ENCODE peak calls at places on chromosomes 3 and 15, in seven cellular contexts. N, T, D, K, O, X and P are unnamed samples.

GRCh38 chr15:57549935-57550334 is 41.8 kb upstream of the MYZAP start:
- DNase-seq in N (no peak), T (no peak), D (no peak), K (no peak), O (no peak), X (no peak), P (no peak)

GRCh38 chr15:59401810-59402569 is 29.3 kb upstream of the MYO1E start:
- DNase-seq in N (no peak), T (no peak), D (no peak), K (no peak), O (no peak), X (no peak), P (no peak)

GRCh38 chr3:7307410-7307809 is 446.5 kb downstream of the GRM7 start:
- DNase-seq in N (no peak), T (no peak), D (no peak), K (no peak), O (no peak), X (no peak), P (peak; percentile 19)

GRCh38 chr3:131725414-131725813 is 222.6 kb upstream of the MRPL3 start:
- DNase-seq in N (no peak), T (no peak), D (no peak), K (no peak), O (no peak), X (no peak), P (no peak)

GRCh38 chr15:76155742-76156141 is 96.0 kb downstream of the TMEM266 start:
- DNase-seq in N (no peak), T (no peak), D (peak; percentile 23), K (no peak), O (peak; percentile 93), X (no peak), P (no peak)

GRCh38 chr3:12507871-12508281 is 23.6 kb downstream of the TSEN2 start:
- DNase-seq in N (no peak), T (no peak), D (no peak), K (no peak), O (no peak), X (peak; percentile 76), P (no peak)

GRCh38 chr3:37494206-37494605 is 319.8 kb upstream of the LRRFIP2 start:
- DNase-seq in N (no peak), T (no peak), D (no peak), K (no peak), O (no peak), X (no peak), P (no peak)

GRCh38 chr15:78195735-78196201 is 38.6 kb downstream of the ACSBG1 start:
- DNase-seq in N (peak; percentile 65), T (peak; percentile 69), D (peak; percentile 54), K (peak; percentile 57), O (no peak), X (peak; percentile 50), P (no peak)

GRCh38 chr3:43534676-43535075 is 87.1 kb downstream of the ANO10 start:
- DNase-seq in N (no peak), T (no peak), D (no peak), K (no peak), O (no peak), X (no peak), P (no peak)

GRCh38 chr15:93121089-93121488 is 32.1 kb upstream of the RGMA start:
- DNase-seq in N (no peak), T (no peak), D (no peak), K (no peak), O (no peak), X (peak; percentile 8), P (no peak)

GRCh38 chr3:134300520-134300919 is 49.9 kb upstream of the RYK start:
- DNase-seq in N (no peak), T (no peak), D (no peak), K (no peak), O (no peak), X (no peak), P (no peak)

GRCh38 chr3:95453242-95453641 is 1361.2 kb upstream of the EPHA6 start:
- DNase-seq in N (no peak), T (no peak), D (no peak), K (no peak), O (no peak), X (no peak), P (no peak)

GRCh38 chr3:158097571-158098553 is 8.4 kb downstream of the SHOX2 start:
- DNase-seq in N (peak; percentile 84), T (peak; percentile 94), D (peak; percentile 77), K (peak; percentile 81), O (no peak), X (peak; percentile 74), P (no peak)

GRCh38 chr15:100718075-100718980 is 115.9 kb downstream of the ASB7 start:
- DNase-seq in N (no peak), T (no peak), D (no peak), K (no peak), O (no peak), X (no peak), P (no peak)

GRCh38 chr3:58052373-58053273 is 44.4 kb downstream of the FLNB start:
- DNase-seq in N (no peak), T (peak; percentile 14), D (peak; percentile 44), K (no peak), O (peak; percentile 80), X (peak; percentile 97), P (peak; percentile 93)

GRCh38 chr3:9779721-9780450 is 10.1 kb upstream of the CAMK1 start:
- DNase-seq in N (peak; percentile 81), T (peak; percentile 61), D (peak; percentile 41), K (peak; percentile 58), O (no peak), X (no peak), P (no peak)

GRCh38 chr3:112391648-112392047 is 58.7 kb downstream of the CD200 start:
- DNase-seq in N (no peak), T (no peak), D (no peak), K (no peak), O (no peak), X (no peak), P (no peak)

GRCh38 chr3:12138044-12138443 is 20.7 kb downstream of the TIMP4 start:
- DNase-seq in N (peak; percentile 39), T (peak; percentile 59), D (peak; percentile 26), K (no peak), O (no peak), X (peak; percentile 64), P (no peak)

GRCh38 chr3:133887951-133888703 is 7.6 kb downstream of the RAB6B start:
- DNase-seq in N (no peak), T (no peak), D (no peak), K (no peak), O (no peak), X (no peak), P (no peak)